ENCODE peak calls at places on chromosomes 3 and 15, in nine cellular contexts. K is EL; Y is NCI-H774; E is H7; L is left cardiac atrium; U is A549; X is naive thymus-derived CD4-positive, alpha-beta T cell; Z is GM03348; Q is activated T-cell treated with anti-CD3 and anti-CD28 coated beads for 24 hours. P is an unnamed sample.

GRCh38 chr3:140472621-140473020 is 205.2 kb upstream of the TRIM42 start:
- DNase-seq in K (no peak), Y (no peak), E (no peak), L (no peak), U (peak), X (no peak), Z (no peak), Q (no peak), P (no peak)

GRCh38 chr3:66095295-66096001 is 56.7 kb upstream of the MAGI1 start:
- DNase-seq in K (no peak), Y (no peak), E (no peak), L (no peak), U (no peak), X (no peak), Z (no peak), Q (no peak), P (no peak)

GRCh38 chr3:125238759-125239158 is 26.2 kb upstream of the SLC12A8 start:
- DNase-seq in K (no peak), Y (no peak), E (no peak), L (no peak), U (no peak), X (no peak), Z (no peak), Q (no peak), P (no peak)

GRCh38 chr3:42257007-42257406 is 9.0 kb downstream of the CCK start:
- DNase-seq in K (no peak), Y (no peak), E (no peak), L (no peak), U (no peak), X (no peak), Z (no peak), Q (no peak), P (no peak)

GRCh38 chr3:114216186-114216970 is 21.0 kb downstream of the ZNF80 start:
- DNase-seq in K (peak), Y (no peak), E (no peak), L (no peak), U (no peak), X (no peak), Z (peak), Q (no peak), P (no peak)

GRCh38 chr15:95874625-95875024 is 455.9 kb upstream of the NR2F2 start:
- DNase-seq in K (no peak), Y (no peak), E (no peak), L (no peak), U (no peak), X (no peak), Z (no peak), Q (no peak), P (no peak)

GRCh38 chr3:7740458-7740857 is 761.2 kb upstream of the LMCD1 start:
- DNase-seq in K (no peak), Y (no peak), E (no peak), L (no peak), U (no peak), X (no peak), Z (no peak), Q (no peak), P (no peak)

GRCh38 chr3:174170248-174170647 is 688.9 kb upstream of the NAALADL2 start:
- DNase-seq in K (no peak), Y (no peak), E (no peak), L (no peak), U (no peak), X (no peak), Z (peak), Q (no peak), P (no peak)

GRCh38 chr15:51806123-51806522 is 23.3 kb upstream of the TMOD3 start:
- DNase-seq in K (no peak), Y (no peak), E (no peak), L (no peak), U (no peak), X (no peak), Z (no peak), Q (no peak), P (no peak)

GRCh38 chr3:2153047-2153446 is 54.4 kb downstream of the CNTN4 start:
- DNase-seq in K (no peak), Y (no peak), E (no peak), L (no peak), U (no peak), X (no peak), Z (no peak), Q (no peak), P (no peak)

GRCh38 chr3:50382271-50382670 is 22.9 kb upstream of the TMEM115 start:
- DNase-seq in K (no peak), Y (no peak), E (no peak), L (no peak), U (no peak), X (no peak), Z (no peak), Q (no peak), P (no peak)

GRCh38 chr3:140573011-140573410 is 104.9 kb upstream of the TRIM42 start:
- DNase-seq in K (no peak), Y (peak), E (no peak), L (no peak), U (no peak), X (no peak), Z (no peak), Q (no peak), P (no peak)

GRCh38 chr15:100901702-100902435 is 17.3 kb upstream of the LRRK1 start:
- DNase-seq in K (peak), Y (no peak), E (no peak), L (no peak), U (no peak), X (no peak), Z (peak), Q (no peak), P (peak)

GRCh38 chr3:40924559-40925058 is 274.7 kb upstream of the CTNNB1 start:
- DNase-seq in K (no peak), Y (peak), E (no peak), L (no peak), U (no peak), X (no peak), Z (no peak), Q (no peak), P (no peak)

GRCh38 chr3:147356909-147357733 is 49.2 kb downstream of the ZIC4 start:
- DNase-seq in K (no peak), Y (no peak), E (no peak), L (no peak), U (no peak), X (no peak), Z (no peak), Q (no peak), P (no peak)

GRCh38 chr3:46480481-46481195 is 15.9 kb upstream of the LTF start:
- DNase-seq in K (no peak), Y (no peak), E (no peak), L (no peak), U (no peak), X (no peak), Z (no peak), Q (no peak), P (no peak)

GRCh38 chr15:76274226-76274625 is 37.0 kb downstream of the ETFA start:
- DNase-seq in K (peak), Y (no peak), E (no peak), L (no peak), U (no peak), X (no peak), Z (peak), Q (no peak), P (peak)

GRCh38 chr15:58223432-58223831 is 85.3 kb downstream of the AQP9 start:
- DNase-seq in K (no peak), Y (no peak), E (no peak), L (no peak), U (no peak), X (no peak), Z (no peak), Q (no peak), P (no peak)

GRCh38 chr3:169552533-169552932 is 111.0 kb downstream of the MECOM start:
- DNase-seq in K (no peak), Y (no peak), E (no peak), L (no peak), U (no peak), X (no peak), Z (no peak), Q (no peak), P (no peak)

GRCh38 chr3:111539351-111540331 is 2.4 kb upstream of the CD96 start:
- DNase-seq in K (peak), Y (peak), E (peak), L (peak), U (peak), X (peak), Z (peak), Q (peak), P (peak)

GRCh38 chr3:44439499-44440295 is 37.8 kb downstream of the ZNF445 start:
- DNase-seq in K (no peak), Y (no peak), E (no peak), L (peak), U (no peak), X (peak), Z (no peak), Q (peak), P (peak)

GRCh38 chr3:138124689-138125420 is 7.3 kb downstream of the A4GNT start:
- DNase-seq in K (peak), Y (no peak), E (peak), L (no peak), U (no peak), X (no peak), Z (peak), Q (no peak), P (no peak)

GRCh38 chr3:23743141-23743784 is 62.5 kb upstream of the UBE2E1 start:
- DNase-seq in K (no peak), Y (no peak), E (peak), L (no peak), U (no peak), X (no peak), Z (no peak), Q (no peak), P (no peak)

GRCh38 chr15:68191555-68191954 is 13.6 kb downstream of the CALML4 start:
- DNase-seq in K (no peak), Y (no peak), E (peak), L (no peak), U (no peak), X (no peak), Z (no peak), Q (no peak), P (no peak)

GRCh38 chr3:46578973-46579755 is 13.1 kb upstream of the LRRC2 start:
- DNase-seq in K (no peak), Y (no peak), E (peak), L (no peak), U (no peak), X (no peak), Z (no peak), Q (no peak), P (peak)

GRCh38 chr3:149448331-149448831 is 26.1 kb upstream of the TM4SF4 start:
- DNase-seq in K (peak), Y (no peak), E (no peak), L (no peak), U (no peak), X (no peak), Z (peak), Q (no peak), P (no peak)

GRCh38 chr3:108125550-108126071 is 34.8 kb upstream of the CD47 start:
- DNase-seq in K (no peak), Y (peak), E (no peak), L (peak), U (no peak), X (peak), Z (no peak), Q (peak), P (peak)

GRCh38 chr3:86914651-86915050 is 76.3 kb downstream of the VGLL3 start:
- DNase-seq in K (no peak), Y (no peak), E (no peak), L (no peak), U (no peak), X (no peak), Z (no peak), Q (no peak), P (no peak)

GRCh38 chr3:142886938-142887337 is 1.9 kb downstream of the PCOLCE2 start:
- DNase-seq in K (peak), Y (no peak), E (no peak), L (no peak), U (peak), X (no peak), Z (peak), Q (no peak), P (no peak)

GRCh38 chr15:60213377-60214010 is 184.3 kb downstream of the ANXA2 start:
- DNase-seq in K (no peak), Y (no peak), E (no peak), L (no peak), U (no peak), X (no peak), Z (no peak), Q (no peak), P (no peak)

GRCh38 chr15:41827880-41828746 is at the start of gene JMJD7:
- DNase-seq in K (peak), Y (peak), E (peak), L (peak), U (peak), X (peak), Z (peak), Q (peak), P (peak)

GRCh38 chr15:33584797-33585196 is 274.0 kb downstream of the RYR3 start:
- DNase-seq in K (peak), Y (no peak), E (no peak), L (no peak), U (peak), X (no peak), Z (peak), Q (no peak), P (no peak)

GRCh38 chr3:46909535-46910161 is 32.1 kb downstream of the PTH1R start:
- DNase-seq in K (peak), Y (peak), E (peak), L (peak), U (peak), X (peak), Z (peak), Q (peak), P (peak)

GRCh38 chr3:66554178-66554577 is 53.4 kb upstream of the LRIG1 start:
- DNase-seq in K (peak), Y (no peak), E (no peak), L (no peak), U (peak), X (no peak), Z (peak), Q (no peak), P (no peak)

GRCh38 chr3:51966486-51966885 is 768 bp downstream of the PCBP4 start:
- DNase-seq in K (no peak), Y (no peak), E (no peak), L (no peak), U (no peak), X (no peak), Z (no peak), Q (no peak), P (no peak)

GRCh38 chr3:30315452-30315851 is 290.9 kb upstream of the TGFBR2 start:
- DNase-seq in K (peak), Y (no peak), E (no peak), L (no peak), U (no peak), X (no peak), Z (peak), Q (no peak), P (no peak)

GRCh38 chr3:109114746-109115145 is 3.2 kb downstream of the MORC1 start:
- DNase-seq in K (no peak), Y (no peak), E (no peak), L (no peak), U (no peak), X (no peak), Z (no peak), Q (no peak), P (no peak)

GRCh38 chr3:14962762-14963161 is 15.4 kb downstream of the NR2C2 start:
- DNase-seq in K (peak), Y (no peak), E (no peak), L (no peak), U (no peak), X (no peak), Z (peak), Q (no peak), P (no peak)